ENCODE peak calls at places on chromosome 21, in seven cellular contexts. One of them, this sample, is unnamed.
A peak's percentile ranks its signal among the peaks of the same experiment; 100 is the strongest.

GRCh38 chr21:38930838-38931237 is 125.1 kb downstream of the ETS2 start:
- DNase-seq in Daoy: no peak
- DNase-seq in heart right ventricle: no peak
- DNase-seq in GM10248: no peak
- DNase-seq in omental fat pad: no peak
- DNase-seq in heart left ventricle: no peak
- DNase-seq in HT1080: no peak
- DNase-seq in this sample: no peak

GRCh38 chr21:29433366-29434059 is 134.8 kb downstream of the BACH1 start:
- DNase-seq in Daoy: no peak
- DNase-seq in heart right ventricle: no peak
- DNase-seq in GM10248: no peak
- DNase-seq in omental fat pad: no peak
- DNase-seq in heart left ventricle: no peak
- DNase-seq in HT1080: no peak
- DNase-seq in this sample: no peak

GRCh38 chr21:45944601-45945000 is 37.0 kb upstream of the COL6A1 start:
- DNase-seq in Daoy: no peak
- DNase-seq in heart right ventricle: no peak
- DNase-seq in GM10248: no peak
- DNase-seq in omental fat pad: no peak
- DNase-seq in heart left ventricle: no peak
- DNase-seq in HT1080: no peak
- DNase-seq in this sample: no peak

GRCh38 chr21:32826317-32827167 is 55.0 kb upstream of the PAXBP1 start:
- DNase-seq in Daoy: peak; percentile 59
- DNase-seq in heart right ventricle: peak; percentile 23
- DNase-seq in GM10248: peak; percentile 72
- DNase-seq in omental fat pad: no peak
- DNase-seq in heart left ventricle: no peak
- DNase-seq in HT1080: peak; percentile 49
- DNase-seq in this sample: peak; percentile 79

GRCh38 chr21:15703932-15704331 is 25.9 kb upstream of the USP25 start:
- DNase-seq in Daoy: no peak
- DNase-seq in heart right ventricle: no peak
- DNase-seq in GM10248: no peak
- DNase-seq in omental fat pad: no peak
- DNase-seq in heart left ventricle: no peak
- DNase-seq in HT1080: no peak
- DNase-seq in this sample: no peak

GRCh38 chr21:41500931-41501381 is 7.0 kb downstream of the TMPRSS2 start:
- DNase-seq in Daoy: no peak
- DNase-seq in heart right ventricle: no peak
- DNase-seq in GM10248: no peak
- DNase-seq in omental fat pad: no peak
- DNase-seq in heart left ventricle: no peak
- DNase-seq in HT1080: no peak
- DNase-seq in this sample: no peak

GRCh38 chr21:42503711-42504110 is 7.7 kb upstream of the RSPH1 start:
- DNase-seq in Daoy: no peak
- DNase-seq in heart right ventricle: no peak
- DNase-seq in GM10248: no peak
- DNase-seq in omental fat pad: no peak
- DNase-seq in heart left ventricle: no peak
- DNase-seq in HT1080: no peak
- DNase-seq in this sample: no peak

GRCh38 chr21:43291347-43291950 is 122.6 kb downstream of the CRYAA start:
- DNase-seq in Daoy: no peak
- DNase-seq in heart right ventricle: no peak
- DNase-seq in GM10248: no peak
- DNase-seq in omental fat pad: no peak
- DNase-seq in heart left ventricle: peak; percentile 31
- DNase-seq in HT1080: no peak
- DNase-seq in this sample: no peak

GRCh38 chr21:35904995-35905972 is 155.0 kb downstream of the SETD4 start:
- DNase-seq in Daoy: no peak
- DNase-seq in heart right ventricle: no peak
- DNase-seq in GM10248: no peak
- DNase-seq in omental fat pad: no peak
- DNase-seq in heart left ventricle: peak; percentile 66
- DNase-seq in HT1080: no peak
- DNase-seq in this sample: peak; percentile 43

GRCh38 chr21:34313116-34313515 is 50.7 kb upstream of the KCNE2 start:
- DNase-seq in Daoy: peak; percentile 32
- DNase-seq in heart right ventricle: no peak
- DNase-seq in GM10248: no peak
- DNase-seq in omental fat pad: no peak
- DNase-seq in heart left ventricle: no peak
- DNase-seq in HT1080: peak; percentile 71
- DNase-seq in this sample: peak; percentile 19

GRCh38 chr21:34073749-34074282 is 438 bp downstream of the MRPS6 start:
- DNase-seq in Daoy: peak; percentile 45
- DNase-seq in heart right ventricle: no peak
- DNase-seq in GM10248: peak; percentile 51
- DNase-seq in omental fat pad: no peak
- DNase-seq in heart left ventricle: peak; percentile 79
- DNase-seq in HT1080: no peak
- DNase-seq in this sample: peak; percentile 47

GRCh38 chr21:33267250-33267649 is 1.1 kb downstream of the IL10RB start:
- DNase-seq in Daoy: no peak
- DNase-seq in heart right ventricle: no peak
- DNase-seq in GM10248: no peak
- DNase-seq in omental fat pad: no peak
- DNase-seq in heart left ventricle: no peak
- DNase-seq in HT1080: no peak
- DNase-seq in this sample: peak; percentile 8

GRCh38 chr21:39837861-39838359 is 29.3 kb upstream of the PCP4 start:
- DNase-seq in Daoy: no peak
- DNase-seq in heart right ventricle: no peak
- DNase-seq in GM10248: no peak
- DNase-seq in omental fat pad: no peak
- DNase-seq in heart left ventricle: no peak
- DNase-seq in HT1080: no peak
- DNase-seq in this sample: no peak

GRCh38 chr21:29350246-29350779 is 51.6 kb downstream of the BACH1 start:
- DNase-seq in Daoy: peak; percentile 12
- DNase-seq in heart right ventricle: no peak
- DNase-seq in GM10248: no peak
- DNase-seq in omental fat pad: no peak
- DNase-seq in heart left ventricle: no peak
- DNase-seq in HT1080: no peak
- DNase-seq in this sample: no peak

GRCh38 chr21:16792155-16792554 is 720.7 kb upstream of the CXADR start:
- DNase-seq in Daoy: no peak
- DNase-seq in heart right ventricle: no peak
- DNase-seq in GM10248: no peak
- DNase-seq in omental fat pad: no peak
- DNase-seq in heart left ventricle: no peak
- DNase-seq in HT1080: no peak
- DNase-seq in this sample: no peak

GRCh38 chr21:34965200-34966174 is 83.6 kb downstream of the RUNX1 start:
- DNase-seq in Daoy: peak; percentile 79
- DNase-seq in heart right ventricle: no peak
- DNase-seq in GM10248: no peak
- DNase-seq in omental fat pad: no peak
- DNase-seq in heart left ventricle: no peak
- DNase-seq in HT1080: peak; percentile 80
- DNase-seq in this sample: no peak

GRCh38 chr21:26811031-26811430 is 34.2 kb downstream of the ADAMTS1 start:
- DNase-seq in Daoy: no peak
- DNase-seq in heart right ventricle: no peak
- DNase-seq in GM10248: no peak
- DNase-seq in omental fat pad: no peak
- DNase-seq in heart left ventricle: no peak
- DNase-seq in HT1080: no peak
- DNase-seq in this sample: no peak

GRCh38 chr21:35563885-35564451 is 496.4 kb downstream of the SETD4 start:
- DNase-seq in Daoy: peak; percentile 85
- DNase-seq in heart right ventricle: peak; percentile 83
- DNase-seq in GM10248: no peak
- DNase-seq in omental fat pad: no peak
- DNase-seq in heart left ventricle: peak; percentile 75
- DNase-seq in HT1080: no peak
- DNase-seq in this sample: no peak

GRCh38 chr21:41611966-41612606 is 104.1 kb upstream of the TMPRSS2 start:
- DNase-seq in Daoy: peak; percentile 70
- DNase-seq in heart right ventricle: no peak
- DNase-seq in GM10248: no peak
- DNase-seq in omental fat pad: no peak
- DNase-seq in heart left ventricle: no peak
- DNase-seq in HT1080: peak; percentile 34
- DNase-seq in this sample: peak; percentile 13

GRCh38 chr21:26844258-26845065 is 747 bp downstream of the ADAMTS1 start:
- DNase-seq in Daoy: peak; percentile 58
- DNase-seq in heart right ventricle: peak; percentile 68
- DNase-seq in GM10248: no peak
- DNase-seq in omental fat pad: no peak
- DNase-seq in heart left ventricle: peak; percentile 86
- DNase-seq in HT1080: no peak
- DNase-seq in this sample: peak; percentile 56

GRCh38 chr21:34202553-34203332 is 129.4 kb downstream of the MRPS6 start:
- DNase-seq in Daoy: no peak
- DNase-seq in heart right ventricle: no peak
- DNase-seq in GM10248: no peak
- DNase-seq in omental fat pad: no peak
- DNase-seq in heart left ventricle: no peak
- DNase-seq in HT1080: no peak
- DNase-seq in this sample: no peak

GRCh38 chr21:20856926-20857325 is 141.3 kb upstream of the NCAM2 start:
- DNase-seq in Daoy: no peak
- DNase-seq in heart right ventricle: no peak
- DNase-seq in GM10248: no peak
- DNase-seq in omental fat pad: no peak
- DNase-seq in heart left ventricle: no peak
- DNase-seq in HT1080: no peak
- DNase-seq in this sample: no peak

GRCh38 chr21:33432496-33432895 is 29.3 kb downstream of the IFNGR2 start:
- DNase-seq in Daoy: no peak
- DNase-seq in heart right ventricle: no peak
- DNase-seq in GM10248: no peak
- DNase-seq in omental fat pad: no peak
- DNase-seq in heart left ventricle: no peak
- DNase-seq in HT1080: no peak
- DNase-seq in this sample: no peak

GRCh38 chr21:34639882-34640788 is 25.2 kb upstream of the RCAN1 start:
- DNase-seq in Daoy: peak; percentile 49
- DNase-seq in heart right ventricle: no peak
- DNase-seq in GM10248: peak; percentile 44
- DNase-seq in omental fat pad: no peak
- DNase-seq in heart left ventricle: no peak
- DNase-seq in HT1080: peak; percentile 33
- DNase-seq in this sample: peak; percentile 5

GRCh38 chr21:33514234-33514633 is 22.7 kb upstream of the DNAJC28 start:
- DNase-seq in Daoy: no peak
- DNase-seq in heart right ventricle: no peak
- DNase-seq in GM10248: no peak
- DNase-seq in omental fat pad: no peak
- DNase-seq in heart left ventricle: no peak
- DNase-seq in HT1080: no peak
- DNase-seq in this sample: no peak

GRCh38 chr21:44354775-44355771 is 1.7 kb downstream of the TRPM2 start:
- DNase-seq in Daoy: no peak
- DNase-seq in heart right ventricle: no peak
- DNase-seq in GM10248: no peak
- DNase-seq in omental fat pad: no peak
- DNase-seq in heart left ventricle: no peak
- DNase-seq in HT1080: no peak
- DNase-seq in this sample: no peak

GRCh38 chr21:27649323-27649722 is 682.4 kb upstream of the ADAMTS5 start:
- DNase-seq in Daoy: peak; percentile 75
- DNase-seq in heart right ventricle: no peak
- DNase-seq in GM10248: no peak
- DNase-seq in omental fat pad: no peak
- DNase-seq in heart left ventricle: no peak
- DNase-seq in HT1080: peak; percentile 87
- DNase-seq in this sample: peak; percentile 8

GRCh38 chr21:34953950-34954349 is 95.2 kb downstream of the RUNX1 start:
- DNase-seq in Daoy: no peak
- DNase-seq in heart right ventricle: no peak
- DNase-seq in GM10248: no peak
- DNase-seq in omental fat pad: no peak
- DNase-seq in heart left ventricle: no peak
- DNase-seq in HT1080: no peak
- DNase-seq in this sample: no peak

GRCh38 chr21:40696246-40696645 is 150.7 kb downstream of the DSCAM start:
- DNase-seq in Daoy: no peak
- DNase-seq in heart right ventricle: no peak
- DNase-seq in GM10248: no peak
- DNase-seq in omental fat pad: no peak
- DNase-seq in heart left ventricle: no peak
- DNase-seq in HT1080: no peak
- DNase-seq in this sample: no peak

GRCh38 chr21:30306821-30307330 is 13.2 kb downstream of the KRTAP26-1 start:
- DNase-seq in Daoy: no peak
- DNase-seq in heart right ventricle: no peak
- DNase-seq in GM10248: no peak
- DNase-seq in omental fat pad: no peak
- DNase-seq in heart left ventricle: no peak
- DNase-seq in HT1080: no peak
- DNase-seq in this sample: no peak

GRCh38 chr21:44398499-44398898 is 45.1 kb downstream of the TRPM2 start:
- DNase-seq in Daoy: no peak
- DNase-seq in heart right ventricle: no peak
- DNase-seq in GM10248: peak; percentile 8
- DNase-seq in omental fat pad: no peak
- DNase-seq in heart left ventricle: no peak
- DNase-seq in HT1080: no peak
- DNase-seq in this sample: no peak

GRCh38 chr21:33947451-33948095 is 32.0 kb upstream of the ATP5PO start:
- DNase-seq in Daoy: peak; percentile 99
- DNase-seq in heart right ventricle: peak; percentile 48
- DNase-seq in GM10248: peak; percentile 78
- DNase-seq in omental fat pad: peak; percentile 69
- DNase-seq in heart left ventricle: peak; percentile 79
- DNase-seq in HT1080: peak; percentile 98
- DNase-seq in this sample: peak; percentile 98

GRCh38 chr21:36887983-36888382 is 78.5 kb downstream of the HLCS start:
- DNase-seq in Daoy: no peak
- DNase-seq in heart right ventricle: no peak
- DNase-seq in GM10248: no peak
- DNase-seq in omental fat pad: no peak
- DNase-seq in heart left ventricle: no peak
- DNase-seq in HT1080: no peak
- DNase-seq in this sample: no peak

GRCh38 chr21:35748683-35749314 is 311.5 kb downstream of the SETD4 start:
- DNase-seq in Daoy: no peak
- DNase-seq in heart right ventricle: no peak
- DNase-seq in GM10248: no peak
- DNase-seq in omental fat pad: no peak
- DNase-seq in heart left ventricle: no peak
- DNase-seq in HT1080: no peak
- DNase-seq in this sample: no peak

GRCh38 chr21:42000908-42001307 is 9.3 kb downstream of the ZBTB21 start:
- DNase-seq in Daoy: no peak
- DNase-seq in heart right ventricle: no peak
- DNase-seq in GM10248: no peak
- DNase-seq in omental fat pad: no peak
- DNase-seq in heart left ventricle: no peak
- DNase-seq in HT1080: no peak
- DNase-seq in this sample: no peak

GRCh38 chr21:45454081-45454923 is 49.3 kb downstream of the COL18A1 start:
- DNase-seq in Daoy: no peak
- DNase-seq in heart right ventricle: no peak
- DNase-seq in GM10248: no peak
- DNase-seq in omental fat pad: no peak
- DNase-seq in heart left ventricle: peak; percentile 37
- DNase-seq in HT1080: no peak
- DNase-seq in this sample: no peak

GRCh38 chr21:30434033-30434631 is 4.1 kb downstream of the KRTAP13-4 start:
- DNase-seq in Daoy: peak; percentile 61
- DNase-seq in heart right ventricle: no peak
- DNase-seq in GM10248: no peak
- DNase-seq in omental fat pad: no peak
- DNase-seq in heart left ventricle: no peak
- DNase-seq in HT1080: peak; percentile 39
- DNase-seq in this sample: peak; percentile 9

GRCh38 chr21:32611471-32611997 is 643 bp downstream of the CFAP298 start:
- DNase-seq in Daoy: peak; percentile 25
- DNase-seq in heart right ventricle: no peak
- DNase-seq in GM10248: peak; percentile 66
- DNase-seq in omental fat pad: no peak
- DNase-seq in heart left ventricle: no peak
- DNase-seq in HT1080: no peak
- DNase-seq in this sample: peak; percentile 54